ENCODE peak calls at places on chromosomes 6 and 20, in four cellular contexts. One of them, this sample, is unnamed.
A peak's percentile ranks its signal among the peaks of the same experiment; 100 is the strongest.

GRCh38 chr6:11532097-11532496 is 5.5 kb upstream of the TMEM170B start:
- DNase-seq in prostate gland: no peak
- DNase-seq in esophagus squamous epithelium: no peak
- DNase-seq in astrocyte of the spinal cord: no peak
- DNase-seq in this sample: no peak

GRCh38 chr6:112289039-112289566 is 34.7 kb upstream of the LAMA4 start:
- DNase-seq in prostate gland: no peak
- DNase-seq in esophagus squamous epithelium: no peak
- DNase-seq in astrocyte of the spinal cord: peak; percentile 94
- DNase-seq in this sample: no peak

GRCh38 chr6:45495404-45496084 is 117.8 kb upstream of the SUPT3H start:
- DNase-seq in prostate gland: no peak
- DNase-seq in esophagus squamous epithelium: no peak
- DNase-seq in astrocyte of the spinal cord: no peak
- DNase-seq in this sample: no peak

GRCh38 chr6:117960906-117961700 is 54.0 kb downstream of the SLC35F1 start:
- DNase-seq in prostate gland: no peak
- DNase-seq in esophagus squamous epithelium: no peak
- DNase-seq in astrocyte of the spinal cord: no peak
- DNase-seq in this sample: no peak

GRCh38 chr6:8674088-8674487 is 238.7 kb upstream of the SLC35B3 start:
- DNase-seq in prostate gland: no peak
- DNase-seq in esophagus squamous epithelium: no peak
- DNase-seq in astrocyte of the spinal cord: no peak
- DNase-seq in this sample: no peak

GRCh38 chr6:133894369-133894768 is 5.5 kb downstream of the TCF21 start:
- DNase-seq in prostate gland: no peak
- DNase-seq in esophagus squamous epithelium: no peak
- DNase-seq in astrocyte of the spinal cord: no peak
- DNase-seq in this sample: no peak

GRCh38 chr20:35478804-35479472 is 23.5 kb downstream of the CEP250 start:
- DNase-seq in prostate gland: no peak
- DNase-seq in esophagus squamous epithelium: no peak
- DNase-seq in astrocyte of the spinal cord: no peak
- DNase-seq in this sample: no peak

GRCh38 chr6:101000334-101000733 is 119.2 kb upstream of the ASCC3 start:
- DNase-seq in prostate gland: no peak
- DNase-seq in esophagus squamous epithelium: no peak
- DNase-seq in astrocyte of the spinal cord: no peak
- DNase-seq in this sample: no peak

GRCh38 chr6:106470316-106470715 is 109.8 kb downstream of the CRYBG1 start:
- DNase-seq in prostate gland: no peak
- DNase-seq in esophagus squamous epithelium: no peak
- DNase-seq in astrocyte of the spinal cord: no peak
- DNase-seq in this sample: no peak

GRCh38 chr6:111769365-111770127 is 103.7 kb downstream of the FYN start:
- DNase-seq in prostate gland: no peak
- DNase-seq in esophagus squamous epithelium: no peak
- DNase-seq in astrocyte of the spinal cord: no peak
- DNase-seq in this sample: no peak

GRCh38 chr6:83847179-83847578 is 6.0 kb upstream of the RIPPLY2 start:
- DNase-seq in prostate gland: no peak
- DNase-seq in esophagus squamous epithelium: no peak
- DNase-seq in astrocyte of the spinal cord: no peak
- DNase-seq in this sample: no peak

GRCh38 chr6:162211022-162211421 is 516.5 kb downstream of the PRKN start:
- DNase-seq in prostate gland: no peak
- DNase-seq in esophagus squamous epithelium: no peak
- DNase-seq in astrocyte of the spinal cord: no peak
- DNase-seq in this sample: no peak

GRCh38 chr20:50292324-50293243 is 102.0 kb downstream of the CEBPB start:
- DNase-seq in prostate gland: peak; percentile 78
- DNase-seq in esophagus squamous epithelium: peak; percentile 27
- DNase-seq in astrocyte of the spinal cord: peak; percentile 96
- DNase-seq in this sample: peak; percentile 90

GRCh38 chr6:151534576-151534975 is 40.8 kb downstream of the CCDC170 start:
- DNase-seq in prostate gland: no peak
- DNase-seq in esophagus squamous epithelium: no peak
- DNase-seq in astrocyte of the spinal cord: peak; percentile 91
- DNase-seq in this sample: peak; percentile 13

GRCh38 chr20:17417221-17417620 is 114.0 kb downstream of the BFSP1 start:
- DNase-seq in prostate gland: no peak
- DNase-seq in esophagus squamous epithelium: no peak
- DNase-seq in astrocyte of the spinal cord: no peak
- DNase-seq in this sample: no peak

GRCh38 chr20:22371843-22372242 is 212.5 kb downstream of the FOXA2 start:
- DNase-seq in prostate gland: no peak
- DNase-seq in esophagus squamous epithelium: no peak
- DNase-seq in astrocyte of the spinal cord: peak; percentile 28
- DNase-seq in this sample: no peak

GRCh38 chr6:57316581-57317059 is 810 bp upstream of the PRIM2 start:
- DNase-seq in prostate gland: peak; percentile 85
- DNase-seq in esophagus squamous epithelium: peak; percentile 28
- DNase-seq in astrocyte of the spinal cord: peak; percentile 96
- DNase-seq in this sample: peak; percentile 89

GRCh38 chr6:116883005-116883404 is 6.0 kb downstream of the RFX6 start:
- DNase-seq in prostate gland: no peak
- DNase-seq in esophagus squamous epithelium: no peak
- DNase-seq in astrocyte of the spinal cord: no peak
- DNase-seq in this sample: no peak

GRCh38 chr6:125749864-125750691 is 646 bp downstream of the HEY2 start:
- DNase-seq in prostate gland: peak; percentile 13
- DNase-seq in esophagus squamous epithelium: no peak
- DNase-seq in astrocyte of the spinal cord: no peak
- DNase-seq in this sample: no peak

GRCh38 chr6:127547909-127548649 is 28.9 kb upstream of the C6orf58 start:
- DNase-seq in prostate gland: no peak
- DNase-seq in esophagus squamous epithelium: no peak
- DNase-seq in astrocyte of the spinal cord: no peak
- DNase-seq in this sample: peak; percentile 13

GRCh38 chr6:10030942-10031537 is 383.8 kb downstream of the TFAP2A start:
- DNase-seq in prostate gland: no peak
- DNase-seq in esophagus squamous epithelium: no peak
- DNase-seq in astrocyte of the spinal cord: no peak
- DNase-seq in this sample: peak; percentile 12

GRCh38 chr6:69868252-69868804 is 2.0 kb downstream of the COL19A1 start:
- DNase-seq in prostate gland: no peak
- DNase-seq in esophagus squamous epithelium: no peak
- DNase-seq in astrocyte of the spinal cord: no peak
- DNase-seq in this sample: no peak

GRCh38 chr6:69866351-69867074 is at the start of gene COL19A1:
- DNase-seq in prostate gland: no peak
- DNase-seq in esophagus squamous epithelium: peak; percentile 3
- DNase-seq in astrocyte of the spinal cord: peak; percentile 14
- DNase-seq in this sample: no peak

GRCh38 chr6:69868961-69869360 is 2.6 kb downstream of the COL19A1 start:
- DNase-seq in prostate gland: no peak
- DNase-seq in esophagus squamous epithelium: no peak
- DNase-seq in astrocyte of the spinal cord: no peak
- DNase-seq in this sample: no peak

GRCh38 chr6:69865126-69865525 is 1.2 kb upstream of the COL19A1 start:
- DNase-seq in prostate gland: no peak
- DNase-seq in esophagus squamous epithelium: no peak
- DNase-seq in astrocyte of the spinal cord: peak; percentile 36
- DNase-seq in this sample: peak; percentile 6

DNA sequence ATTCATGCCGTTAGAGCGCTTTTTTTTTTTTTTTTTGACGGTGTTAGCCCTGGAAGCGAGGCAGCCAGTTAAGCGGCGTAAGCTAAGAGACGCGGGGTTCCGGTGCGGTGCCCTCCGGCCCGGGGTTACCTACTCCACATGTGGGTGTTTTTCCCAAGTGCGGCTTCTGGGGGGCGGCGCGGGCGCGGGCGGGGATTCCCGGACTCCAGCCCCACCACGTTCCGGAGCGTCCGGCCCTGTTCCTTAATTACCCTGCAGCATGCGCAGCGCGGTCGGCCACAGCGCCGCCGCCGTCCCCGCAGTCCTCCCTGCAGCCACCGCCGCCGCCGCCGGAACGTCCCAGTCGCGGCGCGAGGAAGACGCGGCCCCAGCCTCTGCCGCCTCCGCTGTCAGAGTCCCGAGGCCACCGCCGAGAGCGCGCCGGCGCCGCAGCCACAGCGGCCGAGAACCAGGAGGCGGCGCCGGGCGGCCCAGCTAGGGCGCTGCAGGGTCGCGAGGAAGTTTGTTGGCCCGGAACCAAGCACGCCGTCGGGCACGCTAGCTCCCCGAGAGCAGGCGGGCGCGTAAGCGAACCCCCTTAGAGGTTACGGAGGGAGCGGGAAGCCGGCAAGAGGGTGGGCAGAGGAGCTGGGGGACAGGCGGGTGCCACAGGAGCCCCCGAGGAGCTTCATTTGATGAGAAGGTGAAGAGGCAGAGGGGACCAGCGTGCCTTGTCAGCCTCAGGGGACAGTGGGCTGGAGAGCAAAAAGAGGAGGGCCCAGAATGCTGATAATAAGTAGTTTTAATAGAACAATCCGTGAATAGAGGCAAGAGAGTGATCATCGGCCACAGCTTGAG is 937 bp downstream of the COL19A1 start:
- DNase-seq in prostate gland: peak; percentile 22
- DNase-seq in esophagus squamous epithelium: no peak
- DNase-seq in astrocyte of the spinal cord: peak; percentile 6
- DNase-seq in this sample: no peak
- TF ChIP-seq CTCF in prostate gland: no peak
- TF ChIP-seq CTCF in esophagus squamous epithelium: no peak
- TF ChIP-seq CTCF in astrocyte of the spinal cord: no peak
- TF ChIP-seq CTCF in this sample: no peak

GRCh38 chr20:49199729-49200293 is 11.7 kb upstream of the STAU1 start:
- DNase-seq in prostate gland: no peak
- DNase-seq in esophagus squamous epithelium: no peak
- DNase-seq in astrocyte of the spinal cord: no peak
- DNase-seq in this sample: no peak
- TF ChIP-seq CTCF in prostate gland: no peak
- TF ChIP-seq CTCF in esophagus squamous epithelium: no peak
- TF ChIP-seq CTCF in astrocyte of the spinal cord: no peak
- TF ChIP-seq CTCF in this sample: no peak

GRCh38 chr20:25644814-25645213 is 21.0 kb upstream of the NANP start:
- DNase-seq in prostate gland: no peak
- DNase-seq in esophagus squamous epithelium: no peak
- DNase-seq in astrocyte of the spinal cord: no peak
- DNase-seq in this sample: no peak

GRCh38 chr20:25643735-25644134 is 19.9 kb upstream of the NANP start:
- DNase-seq in prostate gland: no peak
- DNase-seq in esophagus squamous epithelium: no peak
- DNase-seq in astrocyte of the spinal cord: no peak
- DNase-seq in this sample: no peak
- TF ChIP-seq CTCF in prostate gland: no peak
- TF ChIP-seq CTCF in esophagus squamous epithelium: no peak
- TF ChIP-seq CTCF in astrocyte of the spinal cord: no peak
- TF ChIP-seq CTCF in this sample: no peak

GRCh38 chr6:137530404-137530803 is 36.2 kb upstream of the OLIG3 start:
- DNase-seq in prostate gland: no peak
- DNase-seq in esophagus squamous epithelium: no peak
- DNase-seq in astrocyte of the spinal cord: no peak
- DNase-seq in this sample: no peak
- TF ChIP-seq CTCF in prostate gland: no peak
- TF ChIP-seq CTCF in esophagus squamous epithelium: no peak
- TF ChIP-seq CTCF in astrocyte of the spinal cord: no peak
- TF ChIP-seq CTCF in this sample: no peak

GRCh38 chr6:63066053-63066704 is 145.1 kb upstream of the FKBP1C start:
- DNase-seq in prostate gland: no peak
- DNase-seq in esophagus squamous epithelium: no peak
- DNase-seq in astrocyte of the spinal cord: no peak
- DNase-seq in this sample: no peak
- TF ChIP-seq CTCF in prostate gland: no peak
- TF ChIP-seq CTCF in esophagus squamous epithelium: no peak
- TF ChIP-seq CTCF in astrocyte of the spinal cord: no peak
- TF ChIP-seq CTCF in this sample: peak; percentile 13

GRCh38 chr6:90695316-90695715 is 108.4 kb upstream of the MAP3K7 start:
- DNase-seq in prostate gland: no peak
- DNase-seq in esophagus squamous epithelium: no peak
- DNase-seq in astrocyte of the spinal cord: no peak
- DNase-seq in this sample: no peak

GRCh38 chr6:90687751-90688380 is 101.0 kb upstream of the MAP3K7 start:
- DNase-seq in prostate gland: no peak
- DNase-seq in esophagus squamous epithelium: no peak
- DNase-seq in astrocyte of the spinal cord: no peak
- DNase-seq in this sample: no peak

GRCh38 chr6:90689172-90689571 is 102.3 kb upstream of the MAP3K7 start:
- DNase-seq in prostate gland: no peak
- DNase-seq in esophagus squamous epithelium: no peak
- DNase-seq in astrocyte of the spinal cord: no peak
- DNase-seq in this sample: no peak

GRCh38 chr6:90694802-90695201 is 107.9 kb upstream of the MAP3K7 start:
- DNase-seq in prostate gland: no peak
- DNase-seq in esophagus squamous epithelium: no peak
- DNase-seq in astrocyte of the spinal cord: no peak
- DNase-seq in this sample: no peak

GRCh38 chr6:90691823-90692222 is 105.0 kb upstream of the MAP3K7 start:
- DNase-seq in prostate gland: no peak
- DNase-seq in esophagus squamous epithelium: no peak
- DNase-seq in astrocyte of the spinal cord: no peak
- DNase-seq in this sample: no peak
- TF ChIP-seq CTCF in prostate gland: no peak
- TF ChIP-seq CTCF in esophagus squamous epithelium: no peak
- TF ChIP-seq CTCF in astrocyte of the spinal cord: no peak
- TF ChIP-seq CTCF in this sample: peak; percentile 17